ENCODE peak calls at places on chromosome 15, in nine cellular contexts. E, X, O, Q, Y, C, A, K and R are unnamed samples.

GRCh38 chr15:50135123-50135541 is 16.1 kb upstream of the ATP8B4 start:
- DNase-seq in E (no peak), X (no peak), O (no peak), Q (no peak), Y (no peak), C (no peak), A (no peak), K (peak; percentile 66), R (no peak)

GRCh38 chr15:56244811-56245576 is 1.3 kb upstream of the RFX7 start:
- DNase-seq in E (peak; percentile 35), X (no peak), O (peak; percentile 45), Q (peak; percentile 7), Y (peak; percentile 66), C (peak; percentile 68), A (no peak), K (no peak), R (peak; percentile 67)

GRCh38 chr15:61701455-61701854 is 358.8 kb downstream of the VPS13C start:
- DNase-seq in E (no peak), X (no peak), O (no peak), Q (no peak), Y (no peak), C (no peak), A (no peak), K (no peak), R (no peak)

GRCh38 chr15:95106781-95107180 is 875.4 kb downstream of the MCTP2 start:
- DNase-seq in E (no peak), X (no peak), O (no peak), Q (no peak), Y (no peak), C (no peak), A (no peak), K (peak; percentile 0), R (no peak)

GRCh38 chr15:92848852-92849598 is 51.1 kb upstream of the CHD2 start:
- DNase-seq in E (no peak), X (no peak), O (no peak), Q (no peak), Y (no peak), C (no peak), A (no peak), K (peak; percentile 93), R (no peak)

GRCh38 chr15:41894791-41895463 is 1.1 kb upstream of the SPTBN5 start:
- DNase-seq in E (peak; percentile 78), X (peak; percentile 70), O (peak; percentile 68), Q (peak; percentile 84), Y (peak; percentile 87), C (peak; percentile 63), A (peak; percentile 83), K (peak; percentile 83), R (peak; percentile 84)

GRCh38 chr15:62444104-62445027 is 279.3 kb upstream of the C2CD4B start:
- DNase-seq in E (no peak), X (no peak), O (no peak), Q (no peak), Y (no peak), C (no peak), A (peak; percentile 59), K (peak; percentile 98), R (no peak)

GRCh38 chr15:25859838-25860645 is 3.1 kb downstream of the ATP10A start:
- DNase-seq in E (no peak), X (peak; percentile 60), O (no peak), Q (no peak), Y (no peak), C (no peak), A (no peak), K (no peak), R (no peak)

GRCh38 chr15:96746621-96747155 is 416.2 kb downstream of the NR2F2 start:
- DNase-seq in E (no peak), X (no peak), O (no peak), Q (no peak), Y (no peak), C (no peak), A (no peak), K (no peak), R (no peak)

DNA sequence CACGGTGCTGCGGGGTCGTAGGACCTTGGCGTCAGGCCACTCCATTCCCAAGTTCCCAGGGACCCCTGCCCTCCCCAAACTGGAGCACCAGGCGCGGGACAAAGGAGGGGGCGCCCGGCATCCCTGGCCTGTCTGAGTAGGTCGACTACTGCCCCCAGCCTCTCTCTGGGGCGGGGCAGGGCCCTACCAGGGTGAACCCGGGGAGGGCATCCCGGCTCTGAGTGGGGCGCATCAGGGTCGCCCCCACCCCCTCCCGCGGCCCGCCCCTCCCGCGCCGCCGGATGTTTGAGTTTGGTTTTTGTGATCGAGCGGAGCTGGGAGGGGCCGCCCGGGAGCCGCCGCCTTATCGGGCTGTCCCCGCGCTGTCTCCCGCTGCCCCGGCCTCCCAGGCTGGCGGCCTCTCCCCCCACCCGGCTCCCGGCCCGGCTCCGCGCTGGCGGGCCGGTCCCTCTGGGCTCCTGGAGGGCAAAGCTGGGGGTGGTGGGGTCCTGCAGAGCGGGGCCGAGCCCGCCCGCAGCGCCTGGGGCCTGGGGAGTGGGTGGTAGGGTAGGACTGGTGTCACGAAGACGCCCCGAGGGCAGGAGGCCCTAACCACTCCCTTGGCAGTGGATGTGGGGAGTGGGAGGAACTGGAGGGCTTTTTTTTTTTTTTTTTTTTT is 47.2 kb upstream of the SMAD6 start:
- DNase-seq in E (peak; percentile 55), X (no peak), O (no peak), Q (peak; percentile 58), Y (no peak), C (no peak), A (no peak), K (peak; percentile 16), R (no peak)
- H3K4me3 ChIP-seq in E (no peak overlapping the region), X (no peak overlapping the region), O (no peak overlapping the region), Q (peak overlapping the region; percentile 1), Y (peak overlapping the region; percentile 32), C (peak overlapping the region; percentile 38), A (peak overlapping the region; percentile 2), K (no peak overlapping the region), R (no peak overlapping the region)

GRCh38 chr15:72285927-72286516 is 13.7 kb upstream of the PARP6 start:
- DNase-seq in E (peak; percentile 52), X (peak; percentile 52), O (peak; percentile 48), Q (peak; percentile 19), Y (peak; percentile 82), C (peak; percentile 69), A (peak; percentile 54), K (peak; percentile 12), R (peak; percentile 13)
- TF ChIP-seq CTCF in E (peak; percentile 49), X (peak; percentile 28), O (peak; percentile 54), Q (peak; percentile 59), Y (peak; percentile 68), C (peak; percentile 69), A (peak; percentile 67), K (peak; percentile 57), R (peak; percentile 86)

GRCh38 chr15:87123676-87124382 is 1044.2 kb downstream of the AGBL1 start:
- DNase-seq in E (no peak), X (no peak), O (no peak), Q (no peak), Y (no peak), C (no peak), A (no peak), K (no peak), R (no peak)

GRCh38 chr15:87118424-87118823 is 1038.8 kb downstream of the AGBL1 start:
- DNase-seq in E (no peak), X (no peak), O (no peak), Q (no peak), Y (no peak), C (no peak), A (no peak), K (peak; percentile 16), R (no peak)

GRCh38 chr15:87121357-87121756 is 1041.7 kb downstream of the AGBL1 start:
- DNase-seq in E (no peak), X (no peak), O (no peak), Q (no peak), Y (no peak), C (no peak), A (no peak), K (peak; percentile 24), R (no peak)

GRCh38 chr15:87115795-87116194 is 1036.1 kb downstream of the AGBL1 start:
- DNase-seq in E (no peak), X (no peak), O (no peak), Q (no peak), Y (no peak), C (no peak), A (no peak), K (no peak), R (no peak)

GRCh38 chr15:87120555-87120954 is 1040.9 kb downstream of the AGBL1 start:
- DNase-seq in E (no peak), X (no peak), O (no peak), Q (no peak), Y (no peak), C (no peak), A (no peak), K (no peak), R (no peak)
- H3K36me3 ChIP-seq in E (no peaks in the 10 kb centered on the region), X (no peaks in the 10 kb centered on the region), O (no peaks in the 10 kb centered on the region), Q (no peaks in the 10 kb centered on the region), Y (no peaks in the 10 kb centered on the region), C (no peaks in the 10 kb centered on the region), A (no peaks in the 10 kb centered on the region), K (no peaks in the 10 kb centered on the region), R (no peaks in the 10 kb centered on the region)

GRCh38 chr15:90191344-90191687 is 9.8 kb upstream of the SEMA4B start:
- DNase-seq in E (no peak), X (no peak), O (no peak), Q (no peak), Y (no peak), C (no peak), A (no peak), K (no peak), R (no peak)

GRCh38 chr15:90190606-90191343 is 10.4 kb upstream of the SEMA4B start:
- DNase-seq in E (no peak), X (no peak), O (peak; percentile 91), Q (no peak), Y (no peak), C (peak; percentile 85), A (no peak), K (no peak), R (peak; percentile 76)

GRCh38 chr15:90187257-90187868 is 13.8 kb upstream of the SEMA4B start:
- DNase-seq in E (no peak), X (no peak), O (no peak), Q (no peak), Y (no peak), C (no peak), A (no peak), K (no peak), R (no peak)

GRCh38 chr15:90189781-90190467 is 11.2 kb upstream of the SEMA4B start:
- DNase-seq in E (peak; percentile 2), X (no peak), O (no peak), Q (no peak), Y (no peak), C (no peak), A (no peak), K (no peak), R (no peak)

DNA sequence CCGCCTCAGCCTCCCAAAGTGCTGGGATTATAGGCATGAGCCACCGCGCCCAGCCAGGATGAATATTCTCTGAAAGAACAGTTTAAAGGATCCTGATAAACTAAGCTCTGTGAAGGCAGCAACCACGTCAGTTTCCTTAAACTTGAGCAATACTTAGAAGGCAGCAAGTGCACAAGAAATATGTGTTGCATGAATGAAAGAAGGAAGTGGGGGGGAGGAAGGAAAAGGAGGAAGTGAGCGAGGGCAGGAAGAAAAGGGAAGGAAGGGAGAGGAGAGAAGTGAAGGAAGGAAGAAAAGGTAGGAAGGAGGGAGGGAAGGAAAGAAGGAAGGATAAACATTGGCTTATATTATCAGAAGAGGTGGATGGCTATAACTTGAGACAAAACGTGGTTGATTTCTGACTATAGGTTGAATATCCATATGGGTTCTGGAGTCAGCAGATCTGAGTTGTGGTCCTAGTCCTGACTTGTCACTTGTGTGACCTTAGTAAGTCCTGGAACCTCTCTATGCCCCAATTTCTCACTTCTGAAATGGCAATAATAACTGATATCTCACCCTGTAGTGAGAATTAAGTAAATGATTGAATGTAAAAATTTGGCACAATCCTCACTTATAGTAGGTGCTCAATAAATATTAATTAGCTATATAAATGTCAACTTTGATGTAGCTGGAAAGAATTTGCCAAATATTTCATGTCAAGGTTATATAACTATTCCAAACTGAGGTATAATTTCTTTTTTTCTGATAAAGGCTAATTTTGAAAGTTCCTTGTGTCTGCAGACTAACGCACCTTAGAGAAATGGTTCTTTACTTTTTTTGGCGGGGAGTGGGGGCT is 12.0 kb upstream of the SEMA4B start:
- DNase-seq in E (peak; percentile 13), X (no peak), O (no peak), Q (no peak), Y (no peak), C (no peak), A (no peak), K (no peak), R (no peak)
- H3K4me3 ChIP-seq in E (no peak overlapping the region), X (no peak overlapping the region), O (no peak overlapping the region), Q (no peak overlapping the region), Y (no peak overlapping the region), C (no peak overlapping the region), A (no peak overlapping the region), K (no peak overlapping the region), R (no peak overlapping the region)